ENCODE peak calls at places on chromosome 16, in six cellular contexts. U is CD8-positive, alpha-beta memory T cell; C is tibial nerve; P is thoracic aorta; H is lower lobe of right lung; T is AG04450. M is an unnamed sample.

GRCh38 chr16:81996664-81997529 is 14.4 kb downstream of the SDR42E1 start:
- DNase-seq in U (no peak), C (no peak), P (no peak), H (no peak), T (no peak), M (no peak)

GRCh38 chr16:85562102-85562786 is 50.9 kb upstream of the GSE1 start:
- DNase-seq in U (no peak), C (no peak), P (no peak), H (no peak), T (no peak), M (no peak)

GRCh38 chr16:85460983-85461813 is 151.9 kb upstream of the GSE1 start:
- DNase-seq in U (no peak), C (no peak), P (no peak), H (no peak), T (peak), M (no peak)

GRCh38 chr16:46620265-46621005 is 744 bp downstream of the SHCBP1 start:
- DNase-seq in U (no peak), C (no peak), P (no peak), H (no peak), T (no peak), M (no peak)

GRCh38 chr16:88940196-88941050 is 36.6 kb downstream of the CBFA2T3 start:
- DNase-seq in U (no peak), C (no peak), P (no peak), H (no peak), T (no peak), M (no peak)

GRCh38 chr16:56202036-56202435 is 10.7 kb downstream of the GNAO1 start:
- DNase-seq in U (no peak), C (no peak), P (no peak), H (no peak), T (no peak), M (no peak)

GRCh38 chr16:15644306-15644961 is 1.5 kb upstream of the MARF1 start:
- DNase-seq in U (no peak), C (no peak), P (no peak), H (no peak), T (no peak), M (no peak)

GRCh38 chr16:68319185-68319908 is 8.5 kb downstream of the PRMT7 start:
- DNase-seq in U (no peak), C (no peak), P (no peak), H (no peak), T (no peak), M (no peak)

GRCh38 chr16:31513126-31513525 is 4.9 kb upstream of the RUSF1 start:
- DNase-seq in U (no peak), C (no peak), P (no peak), H (no peak), T (no peak), M (no peak)

GRCh38 chr16:11097782-11098167 is 153.4 kb downstream of the CLEC16A start:
- DNase-seq in U (no peak), C (no peak), P (no peak), H (no peak), T (no peak), M (no peak)

GRCh38 chr16:87949071-87949744 is 2.0 kb upstream of the BANP start:
- DNase-seq in U (no peak), C (no peak), P (no peak), H (no peak), T (no peak), M (no peak)

GRCh38 chr16:12546918-12547607 is 256.6 kb downstream of the CPPED1 start:
- DNase-seq in U (no peak), C (no peak), P (no peak), H (no peak), T (no peak), M (no peak)

GRCh38 chr16:85448557-85449194 is 164.4 kb upstream of the GSE1 start:
- DNase-seq in U (peak), C (no peak), P (no peak), H (no peak), T (no peak), M (no peak)

GRCh38 chr16:86598607-86599318 is 20.4 kb downstream of the FOXL1 start:
- DNase-seq in U (no peak), C (no peak), P (no peak), H (no peak), T (no peak), M (no peak)

GRCh38 chr16:74865922-74866598 is 91.4 kb upstream of the FA2H start:
- DNase-seq in U (no peak), C (no peak), P (no peak), H (no peak), T (no peak), M (no peak)

GRCh38 chr16:53882310-53882709 is 178.4 kb downstream of the FTO start:
- DNase-seq in U (no peak), C (no peak), P (no peak), H (no peak), T (no peak), M (no peak)
- H3K27ac ChIP-seq in U (no peak), C (no peak), P (no peak), H (no peak), T (no peak), M (no peak)

GRCh38 chr16:25257956-25258855 is 561 bp upstream of the ZKSCAN2 start:
- DNase-seq in U (peak), C (peak), P (peak), H (peak), T (peak), M (no peak)
- H3K27ac ChIP-seq in U (peak), C (peak), P (peak), H (peak), T (peak), M (peak)

GRCh38 chr16:1548727-1549126 is 15.3 kb downstream of the TMEM204 start:
- DNase-seq in U (no peak), C (no peak), P (no peak), H (no peak), T (no peak), M (no peak)
- H3K27ac ChIP-seq in U (no peak), C (no peak), P (peak), H (peak), T (no peak), M (peak)

GRCh38 chr16:66677836-66678235 is 18.7 kb downstream of the CMTM4 start:
- DNase-seq in U (no peak), C (no peak), P (no peak), H (no peak), T (no peak), M (no peak)
- H3K27ac ChIP-seq in U (no peak), C (no peak), P (no peak), H (no peak), T (no peak), M (no peak)

DNA sequence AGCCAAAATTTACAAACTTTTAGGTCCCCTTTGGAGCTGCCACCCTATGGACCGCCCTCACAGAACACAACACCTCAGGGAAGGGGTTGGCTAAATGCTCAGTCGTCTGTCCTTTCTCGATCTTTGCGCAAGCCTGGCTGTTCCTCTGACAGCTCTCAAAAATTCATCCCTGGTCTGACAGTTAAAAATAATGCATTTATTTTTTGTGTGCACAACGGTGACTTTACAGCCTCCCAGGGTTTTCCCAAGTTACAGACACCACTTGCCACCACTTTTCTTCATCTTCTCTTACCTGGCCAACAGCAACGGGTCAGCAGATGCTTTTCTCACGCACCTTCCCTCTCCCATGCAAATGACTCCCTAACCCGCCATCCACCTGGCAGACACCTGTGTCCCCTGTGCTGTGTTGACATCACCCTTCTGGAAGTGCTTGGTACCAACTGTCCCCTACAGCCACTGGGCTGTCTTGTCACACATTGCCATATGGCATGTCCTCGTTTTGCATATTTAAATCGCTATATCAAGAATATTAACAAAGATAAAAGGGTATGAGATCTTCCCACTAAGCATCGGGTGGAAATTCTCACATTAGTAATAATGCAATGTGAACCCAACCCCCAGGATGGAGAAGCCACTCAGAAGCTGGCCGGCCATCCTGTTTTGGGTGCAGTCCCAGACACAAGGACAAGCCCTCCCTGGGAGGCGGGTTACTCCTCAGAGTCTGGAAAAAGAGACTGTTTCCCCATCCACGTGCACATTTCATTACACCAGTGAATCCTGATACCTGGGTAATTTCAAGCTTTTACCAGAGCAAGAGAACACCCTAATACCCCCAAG is 187.0 kb downstream of the ZFHX3 start:
- DNase-seq in U (no peak), C (no peak), P (no peak), H (no peak), T (no peak), M (no peak)
- H3K27ac ChIP-seq in U (no peak), C (no peak), P (peak), H (no peak), T (no peak), M (no peak)